ENCODE peak calls at places on chromosomes 13 and 19, in five cellular contexts. One of them, this sample, is unnamed.

GRCh38 chr19:56086671-56087430 is 34.2 kb downstream of the ZNF787 start:
- ATAC-seq in left cardiac atrium: no peak
- ATAC-seq in CD4-positive, alpha-beta T cell: no peak
- ATAC-seq in PC-3: no peak
- ATAC-seq in mucosa of descending colon: no peak
- ATAC-seq in this sample: no peak

GRCh38 chr13:42174344-42175162 is 97.4 kb upstream of the AKAP11 start:
- ATAC-seq in left cardiac atrium: no peak
- ATAC-seq in CD4-positive, alpha-beta T cell: no peak
- ATAC-seq in PC-3: no peak
- ATAC-seq in mucosa of descending colon: no peak
- ATAC-seq in this sample: peak; percentile 77

GRCh38 chr13:94712287-94712811 is at the start of gene SOX21:
- ATAC-seq in left cardiac atrium: peak; percentile 13
- ATAC-seq in CD4-positive, alpha-beta T cell: no peak
- ATAC-seq in PC-3: peak; percentile 17
- ATAC-seq in mucosa of descending colon: no peak
- ATAC-seq in this sample: peak; percentile 6

GRCh38 chr13:111324736-111325135 is 4.3 kb downstream of the TEX29 start:
- ATAC-seq in left cardiac atrium: no peak
- ATAC-seq in CD4-positive, alpha-beta T cell: no peak
- ATAC-seq in PC-3: no peak
- ATAC-seq in mucosa of descending colon: no peak
- ATAC-seq in this sample: no peak

GRCh38 chr19:44072543-44073401 is 813 bp downstream of the ZNF284 start:
- ATAC-seq in left cardiac atrium: peak; percentile 50
- ATAC-seq in CD4-positive, alpha-beta T cell: no peak
- ATAC-seq in PC-3: peak; percentile 42
- ATAC-seq in mucosa of descending colon: peak; percentile 27
- ATAC-seq in this sample: peak; percentile 66

GRCh38 chr13:42328672-42329071 is 56.7 kb downstream of the AKAP11 start:
- ATAC-seq in left cardiac atrium: no peak
- ATAC-seq in CD4-positive, alpha-beta T cell: no peak
- ATAC-seq in PC-3: no peak
- ATAC-seq in mucosa of descending colon: peak; percentile 30
- ATAC-seq in this sample: no peak

GRCh38 chr19:10762656-10763055 is 44.8 kb downstream of the DNM2 start:
- ATAC-seq in left cardiac atrium: peak; percentile 3
- ATAC-seq in CD4-positive, alpha-beta T cell: peak; percentile 8
- ATAC-seq in PC-3: peak; percentile 58
- ATAC-seq in mucosa of descending colon: peak; percentile 44
- ATAC-seq in this sample: no peak

GRCh38 chr19:18506101-18506534 is 15.8 kb downstream of the ELL start:
- ATAC-seq in left cardiac atrium: no peak
- ATAC-seq in CD4-positive, alpha-beta T cell: peak; percentile 37
- ATAC-seq in PC-3: no peak
- ATAC-seq in mucosa of descending colon: no peak
- ATAC-seq in this sample: no peak

GRCh38 chr13:112773601-112774447 is 84.0 kb downstream of the ATP11A start:
- ATAC-seq in left cardiac atrium: no peak
- ATAC-seq in CD4-positive, alpha-beta T cell: no peak
- ATAC-seq in PC-3: no peak
- ATAC-seq in mucosa of descending colon: no peak
- ATAC-seq in this sample: no peak

GRCh38 chr19:3459322-3459881 is 20.9 kb downstream of the SMIM24 start:
- ATAC-seq in left cardiac atrium: peak; percentile 90
- ATAC-seq in CD4-positive, alpha-beta T cell: no peak
- ATAC-seq in PC-3: no peak
- ATAC-seq in mucosa of descending colon: peak; percentile 70
- ATAC-seq in this sample: peak; percentile 88

GRCh38 chr19:7210359-7210758 is 83.9 kb downstream of the INSR start:
- ATAC-seq in left cardiac atrium: no peak
- ATAC-seq in CD4-positive, alpha-beta T cell: no peak
- ATAC-seq in PC-3: no peak
- ATAC-seq in mucosa of descending colon: no peak
- ATAC-seq in this sample: no peak

GRCh38 chr13:45276887-45277286 is 64.1 kb downstream of the TPT1 start:
- ATAC-seq in left cardiac atrium: no peak
- ATAC-seq in CD4-positive, alpha-beta T cell: no peak
- ATAC-seq in PC-3: no peak
- ATAC-seq in mucosa of descending colon: no peak
- ATAC-seq in this sample: no peak

GRCh38 chr19:38682195-38682867 is 34.9 kb downstream of the ACTN4 start:
- ATAC-seq in left cardiac atrium: no peak
- ATAC-seq in CD4-positive, alpha-beta T cell: no peak
- ATAC-seq in PC-3: no peak
- ATAC-seq in mucosa of descending colon: no peak
- ATAC-seq in this sample: no peak

GRCh38 chr19:934197-934840 is 8.5 kb downstream of the ARID3A start:
- ATAC-seq in left cardiac atrium: no peak
- ATAC-seq in CD4-positive, alpha-beta T cell: no peak
- ATAC-seq in PC-3: peak; percentile 9
- ATAC-seq in mucosa of descending colon: peak; percentile 5
- ATAC-seq in this sample: no peak

GRCh38 chr13:75236774-75237173 is 245.2 kb downstream of the TBC1D4 start:
- ATAC-seq in left cardiac atrium: no peak
- ATAC-seq in CD4-positive, alpha-beta T cell: no peak
- ATAC-seq in PC-3: no peak
- ATAC-seq in mucosa of descending colon: no peak
- ATAC-seq in this sample: peak; percentile 70

GRCh38 chr19:7994114-7994513 is 11.3 kb downstream of the ELAVL1 start:
- ATAC-seq in left cardiac atrium: no peak
- ATAC-seq in CD4-positive, alpha-beta T cell: no peak
- ATAC-seq in PC-3: no peak
- ATAC-seq in mucosa of descending colon: no peak
- ATAC-seq in this sample: no peak

GRCh38 chr13:75417006-75417384 is 65.0 kb downstream of the TBC1D4 start:
- ATAC-seq in left cardiac atrium: peak; percentile 27
- ATAC-seq in CD4-positive, alpha-beta T cell: no peak
- ATAC-seq in PC-3: no peak
- ATAC-seq in mucosa of descending colon: peak; percentile 24
- ATAC-seq in this sample: no peak

GRCh38 chr13:23129329-23129728 is 51.5 kb upstream of the SGCG start:
- ATAC-seq in left cardiac atrium: no peak
- ATAC-seq in CD4-positive, alpha-beta T cell: no peak
- ATAC-seq in PC-3: no peak
- ATAC-seq in mucosa of descending colon: no peak
- ATAC-seq in this sample: no peak

GRCh38 chr19:22595918-22596341 is 38.2 kb upstream of the ZNF492 start:
- ATAC-seq in left cardiac atrium: peak; percentile 95
- ATAC-seq in CD4-positive, alpha-beta T cell: peak; percentile 48
- ATAC-seq in PC-3: no peak
- ATAC-seq in mucosa of descending colon: no peak
- ATAC-seq in this sample: no peak

GRCh38 chr13:26017196-26017921 is 34.5 kb downstream of the SHISA2 start:
- ATAC-seq in left cardiac atrium: peak; percentile 46
- ATAC-seq in CD4-positive, alpha-beta T cell: peak; percentile 85
- ATAC-seq in PC-3: no peak
- ATAC-seq in mucosa of descending colon: no peak
- ATAC-seq in this sample: no peak

GRCh38 chr13:39773833-39774232 is 118.4 kb downstream of the COG6 start:
- ATAC-seq in left cardiac atrium: no peak
- ATAC-seq in CD4-positive, alpha-beta T cell: no peak
- ATAC-seq in PC-3: no peak
- ATAC-seq in mucosa of descending colon: no peak
- ATAC-seq in this sample: peak; percentile 35

GRCh38 chr13:39452834-39453233 is 150.2 kb downstream of the LHFPL6 start:
- ATAC-seq in left cardiac atrium: peak; percentile 40
- ATAC-seq in CD4-positive, alpha-beta T cell: no peak
- ATAC-seq in PC-3: no peak
- ATAC-seq in mucosa of descending colon: no peak
- ATAC-seq in this sample: no peak

GRCh38 chr19:16175954-16176353 is 2.6 kb upstream of the CIB3 start:
- ATAC-seq in left cardiac atrium: no peak
- ATAC-seq in CD4-positive, alpha-beta T cell: no peak
- ATAC-seq in PC-3: no peak
- ATAC-seq in mucosa of descending colon: no peak
- ATAC-seq in this sample: no peak

GRCh38 chr19:4744451-4745170 is 21.0 kb upstream of the DPP9 start:
- ATAC-seq in left cardiac atrium: peak; percentile 98
- ATAC-seq in CD4-positive, alpha-beta T cell: no peak
- ATAC-seq in PC-3: peak; percentile 99
- ATAC-seq in mucosa of descending colon: peak; percentile 74
- ATAC-seq in this sample: peak; percentile 99

GRCh38 chr19:15902254-15902653 is 4.4 kb upstream of the CYP4F2 start:
- ATAC-seq in left cardiac atrium: no peak
- ATAC-seq in CD4-positive, alpha-beta T cell: no peak
- ATAC-seq in PC-3: no peak
- ATAC-seq in mucosa of descending colon: no peak
- ATAC-seq in this sample: no peak

GRCh38 chr19:43438291-43439162 is 23.8 kb downstream of the TEX101 start:
- ATAC-seq in left cardiac atrium: peak; percentile 96
- ATAC-seq in CD4-positive, alpha-beta T cell: peak; percentile 37
- ATAC-seq in PC-3: peak; percentile 61
- ATAC-seq in mucosa of descending colon: peak; percentile 64
- ATAC-seq in this sample: peak; percentile 92

GRCh38 chr13:106786006-106786579 is 218.2 kb upstream of the ARGLU1 start:
- ATAC-seq in left cardiac atrium: no peak
- ATAC-seq in CD4-positive, alpha-beta T cell: no peak
- ATAC-seq in PC-3: no peak
- ATAC-seq in mucosa of descending colon: no peak
- ATAC-seq in this sample: no peak

GRCh38 chr13:44196186-44196751 is 177.4 kb upstream of the SERP2 start:
- ATAC-seq in left cardiac atrium: no peak
- ATAC-seq in CD4-positive, alpha-beta T cell: no peak
- ATAC-seq in PC-3: peak; percentile 46
- ATAC-seq in mucosa of descending colon: no peak
- ATAC-seq in this sample: no peak

GRCh38 chr13:78161266-78161665 is 242.6 kb upstream of the EDNRB start:
- ATAC-seq in left cardiac atrium: no peak
- ATAC-seq in CD4-positive, alpha-beta T cell: no peak
- ATAC-seq in PC-3: no peak
- ATAC-seq in mucosa of descending colon: no peak
- ATAC-seq in this sample: no peak

GRCh38 chr13:95137096-95137495 is 164.2 kb downstream of the ABCC4 start:
- ATAC-seq in left cardiac atrium: no peak
- ATAC-seq in CD4-positive, alpha-beta T cell: no peak
- ATAC-seq in PC-3: peak; percentile 67
- ATAC-seq in mucosa of descending colon: no peak
- ATAC-seq in this sample: no peak

GRCh38 chr19:10283301-10283733 is 3.4 kb upstream of the ICAM4 start:
- ATAC-seq in left cardiac atrium: no peak
- ATAC-seq in CD4-positive, alpha-beta T cell: no peak
- ATAC-seq in PC-3: peak; percentile 67
- ATAC-seq in mucosa of descending colon: no peak
- ATAC-seq in this sample: no peak

GRCh38 chr13:40910324-40911050 is 108.6 kb downstream of the ELF1 start:
- ATAC-seq in left cardiac atrium: peak; percentile 87
- ATAC-seq in CD4-positive, alpha-beta T cell: no peak
- ATAC-seq in PC-3: peak; percentile 72
- ATAC-seq in mucosa of descending colon: no peak
- ATAC-seq in this sample: peak; percentile 81

This sample was measured in SK-N-SH treated with all-trans-retinoic acid at 6 μM for 48 hours.